ENCODE peak calls at places on chromosomes 11 and 22, in nine cellular contexts. L is SK-N-SH, N is upper lobe of left lung, B is sigmoid colon, J is K562, X is H1, C is suprapubic skin, H is transverse colon, F is HepG2. M is an unnamed sample.

GRCh38 chr22:34960005-34960404 is 106.0 kb upstream of the ISX start:
- DNase-seq in B (no peak), L (no peak), X (no peak), C (no peak), J (no peak), F (no peak), H (no peak), N (no peak), M (no peak)

GRCh38 chr22:44242946-44243724 is 62.4 kb downstream of the PARVG start:
- DNase-seq in F (no peak), H (no peak), C (peak), N (no peak), B (no peak), J (no peak), X (no peak), L (no peak), M (peak)

GRCh38 chr11:44868455-44869421 is 81.9 kb downstream of the TP53I11 start:
- DNase-seq in L (no peak), N (no peak), B (peak), C (no peak), H (no peak), X (no peak), J (no peak), F (no peak), M (no peak)

GRCh38 chr22:49934891-49935557 is 16.6 kb downstream of the CRELD2 start:
- DNase-seq in N (peak), J (peak), X (no peak), H (peak), B (peak), F (no peak), C (no peak), L (peak), M (peak)

GRCh38 chr11:108887436-108888238 is 222.8 kb downstream of the DDX10 start:
- DNase-seq in X (no peak), B (no peak), L (no peak), F (no peak), N (no peak), H (no peak), J (no peak), C (no peak), M (no peak)

GRCh38 chr11:90476442-90477007 is 253.7 kb upstream of the CHORDC1 start:
- DNase-seq in C (no peak), X (peak), L (peak), J (peak), F (peak), B (no peak), H (no peak), N (no peak), M (peak)

GRCh38 chr11:61273151-61274078 is 21.7 kb downstream of the VWCE start:
- DNase-seq in H (peak), N (peak), C (no peak), F (no peak), X (no peak), J (no peak), B (no peak), L (no peak), M (peak)

GRCh38 chr11:118232659-118233058 is 7.8 kb upstream of the JAML start:
- DNase-seq in J (no peak), N (no peak), C (no peak), F (peak), X (no peak), H (no peak), L (no peak), B (no peak), M (no peak)

GRCh38 chr11:12272821-12273617 is 104.4 kb upstream of the PARVA start:
- DNase-seq in C (peak), X (no peak), N (no peak), J (no peak), B (peak), H (no peak), L (no peak), F (peak), M (no peak)

GRCh38 chr11:120167659-120168058 is 29.7 kb upstream of the TRIM29 start:
- DNase-seq in H (no peak), J (no peak), N (no peak), C (no peak), L (no peak), X (no peak), B (peak), F (no peak), M (no peak)

GRCh38 chr11:16669799-16670415 is 68.5 kb upstream of the C11orf58 start:
- DNase-seq in L (no peak), N (no peak), B (no peak), H (no peak), X (peak), J (no peak), C (no peak), F (peak), M (no peak)

GRCh38 chr11:45146072-45147016 is at the start of gene PRDM11:
- DNase-seq in H (peak), N (no peak), B (peak), J (peak), C (peak), L (peak), X (no peak), F (no peak), M (peak)

GRCh38 chr22:39634530-39635399 is 64.2 kb downstream of the CACNA1I start:
- DNase-seq in F (peak), B (no peak), C (no peak), H (peak), L (no peak), J (peak), X (no peak), N (no peak), M (peak)

GRCh38 chr11:112856133-112856532 is 105.1 kb upstream of the NCAM1 start:
- DNase-seq in H (no peak), J (no peak), C (no peak), X (no peak), B (no peak), F (no peak), N (no peak), L (no peak), M (no peak)

GRCh38 chr11:37352485-37352884 is 754.4 kb upstream of the RAG2 start:
- DNase-seq in H (no peak), C (no peak), F (no peak), B (no peak), L (no peak), N (no peak), J (no peak), X (no peak), M (no peak)

GRCh38 chr11:61392991-61393595 is 706 bp downstream of the TMEM216 start:
- DNase-seq in X (no peak), C (no peak), F (no peak), B (no peak), J (peak), H (no peak), L (peak), N (no peak), M (no peak)

GRCh38 chr11:42296910-42297309 is 837.5 kb upstream of the LRRC4C start:
- DNase-seq in B (no peak), X (no peak), H (no peak), F (no peak), C (no peak), N (no peak), L (no peak), J (no peak), M (no peak)

GRCh38 chr11:12829131-12829530 is 154.9 kb downstream of the TEAD1 start:
- DNase-seq in N (no peak), H (no peak), F (peak), X (no peak), B (no peak), C (no peak), L (no peak), J (no peak), M (no peak)

GRCh38 chr11:121582296-121582695 is 129.5 kb upstream of the SORL1-AS1 start:
- DNase-seq in L (no peak), N (no peak), C (no peak), J (no peak), F (peak), B (no peak), X (no peak), H (no peak), M (no peak)

GRCh38 chr11:1963864-1964263 is 16.7 kb downstream of the MRPL23 start:
- DNase-seq in F (no peak), C (peak), X (no peak), B (peak), J (no peak), N (peak), H (no peak), L (no peak), M (no peak)

GRCh38 chr22:31305194-31305593 is 12.9 kb upstream of the PIK3IP1 start:
- DNase-seq in L (no peak), B (no peak), H (no peak), N (no peak), J (no peak), F (no peak), X (no peak), C (no peak), M (no peak)

GRCh38 chr11:18106688-18107087 is 806 bp upstream of the SAAL1 start:
- DNase-seq in B (no peak), J (no peak), H (no peak), L (no peak), N (no peak), X (no peak), C (no peak), F (no peak), M (no peak)

GRCh38 chr11:126355926-126356897 is 726 bp downstream of the ST3GAL4 start:
- DNase-seq in B (peak), C (peak), J (peak), N (peak), F (peak), H (no peak), X (no peak), L (peak), M (no peak)

GRCh38 chr22:42992092-42992491 is 22.9 kb downstream of the PACSIN2 start:
- DNase-seq in X (no peak), F (no peak), B (peak), N (no peak), C (no peak), H (no peak), L (no peak), J (no peak), M (no peak)

GRCh38 chr11:42239102-42239501 is 779.6 kb upstream of the LRRC4C start:
- DNase-seq in X (no peak), N (no peak), C (no peak), J (no peak), B (peak), F (no peak), L (no peak), H (no peak), M (no peak)

GRCh38 chr11:111225871-111226270 is 19.7 kb upstream of the POU2AF2 start:
- DNase-seq in N (no peak), L (no peak), F (no peak), J (no peak), C (no peak), B (no peak), X (no peak), H (no peak), M (no peak)

GRCh38 chr11:2886191-2886894 is 768 bp upstream of the CDKN1C start:
- DNase-seq in X (no peak), L (no peak), B (peak), J (peak), N (peak), F (no peak), C (no peak), H (no peak), M (no peak)

GRCh38 chr11:75603791-75604736 is 42.0 kb downstream of the SERPINH1 start:
- DNase-seq in L (no peak), F (no peak), N (no peak), B (no peak), X (no peak), H (no peak), C (no peak), J (no peak), M (no peak)

GRCh38 chr11:36281850-36282249 is 7.4 kb downstream of the COMMD9 start:
- DNase-seq in F (no peak), J (no peak), L (no peak), X (no peak), B (no peak), H (no peak), N (no peak), C (no peak), M (no peak)

GRCh38 chr22:31192513-31192912 is 19.6 kb upstream of the LIMK2 start:
- DNase-seq in B (no peak), X (no peak), J (no peak), F (no peak), N (no peak), L (no peak), C (no peak), H (no peak), M (no peak)

GRCh38 chr22:30178180-30179126 is 68.1 kb downstream of the LIF start:
- DNase-seq in J (no peak), X (no peak), F (no peak), L (no peak), H (no peak), N (no peak), B (no peak), C (no peak), M (no peak)

GRCh38 chr11:29452131-29452530 is 564.7 kb downstream of the KCNA4 start:
- DNase-seq in N (no peak), F (no peak), H (no peak), C (no peak), L (no peak), J (no peak), X (no peak), B (no peak), M (no peak)

GRCh38 chr11:29446132-29446531 is 570.7 kb downstream of the KCNA4 start:
- DNase-seq in H (no peak), C (no peak), J (no peak), X (no peak), N (peak), B (no peak), L (no peak), F (no peak), M (no peak)

GRCh38 chr11:29447821-29448220 is 569.0 kb downstream of the KCNA4 start:
- DNase-seq in L (no peak), J (no peak), C (no peak), H (no peak), N (no peak), F (no peak), X (no peak), B (no peak), M (no peak)

GRCh38 chr11:29449280-29450074 is 567.4 kb downstream of the KCNA4 start:
- DNase-seq in C (no peak), H (no peak), J (no peak), L (no peak), B (no peak), X (no peak), F (no peak), N (no peak), M (no peak)

DNA sequence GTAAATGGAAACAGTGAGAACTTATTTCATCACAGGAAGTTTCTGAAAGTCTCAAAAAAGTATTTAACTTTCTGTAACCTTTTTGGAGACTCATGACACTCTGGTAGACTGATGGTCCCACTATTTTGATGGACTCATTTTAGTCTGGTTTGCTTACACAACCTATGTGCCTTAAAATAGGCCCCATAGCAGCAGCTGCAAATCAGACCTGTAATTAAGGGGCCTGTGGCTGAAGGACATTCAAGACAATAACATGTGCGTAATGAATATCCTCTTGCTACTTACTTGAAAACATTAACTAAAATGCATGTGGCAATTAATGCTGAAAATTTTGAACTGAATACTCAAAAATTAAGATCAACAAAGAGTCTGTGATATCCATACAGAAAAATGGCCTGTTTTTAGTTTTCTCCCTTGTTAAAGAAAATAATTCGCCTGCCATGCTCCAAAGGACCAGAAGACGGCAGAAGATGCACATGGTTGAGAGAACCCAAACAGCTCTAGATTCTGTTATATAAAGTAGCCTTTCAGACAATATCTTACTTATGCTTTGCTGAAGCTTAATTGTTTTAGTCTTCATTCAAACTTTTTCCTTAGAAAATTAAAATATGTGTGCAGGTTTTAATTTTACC is 568.5 kb downstream of the KCNA4 start:
- DNase-seq in F (no peak), C (no peak), J (no peak), N (no peak), H (no peak), B (no peak), X (no peak), L (no peak), M (no peak)
- TF ChIP-seq EP300 in F (no peak), C (no peak), J (no peak), N (no peak), H (no peak), B (no peak), X (no peak), L (no peak), M (no peak)

GRCh38 chr11:8000390-8000789 is 13.3 kb downstream of the EIF3F start:
- DNase-seq in X (no peak), B (no peak), J (no peak), F (no peak), H (no peak), L (no peak), N (no peak), C (no peak), M (no peak)
- TF ChIP-seq POLR2AphosphoS5 in X (no peak), B (peak), J (no peak), F (no peak), H (no peak), L (no peak), N (no peak), C (no peak), M (no peak)

DNA sequence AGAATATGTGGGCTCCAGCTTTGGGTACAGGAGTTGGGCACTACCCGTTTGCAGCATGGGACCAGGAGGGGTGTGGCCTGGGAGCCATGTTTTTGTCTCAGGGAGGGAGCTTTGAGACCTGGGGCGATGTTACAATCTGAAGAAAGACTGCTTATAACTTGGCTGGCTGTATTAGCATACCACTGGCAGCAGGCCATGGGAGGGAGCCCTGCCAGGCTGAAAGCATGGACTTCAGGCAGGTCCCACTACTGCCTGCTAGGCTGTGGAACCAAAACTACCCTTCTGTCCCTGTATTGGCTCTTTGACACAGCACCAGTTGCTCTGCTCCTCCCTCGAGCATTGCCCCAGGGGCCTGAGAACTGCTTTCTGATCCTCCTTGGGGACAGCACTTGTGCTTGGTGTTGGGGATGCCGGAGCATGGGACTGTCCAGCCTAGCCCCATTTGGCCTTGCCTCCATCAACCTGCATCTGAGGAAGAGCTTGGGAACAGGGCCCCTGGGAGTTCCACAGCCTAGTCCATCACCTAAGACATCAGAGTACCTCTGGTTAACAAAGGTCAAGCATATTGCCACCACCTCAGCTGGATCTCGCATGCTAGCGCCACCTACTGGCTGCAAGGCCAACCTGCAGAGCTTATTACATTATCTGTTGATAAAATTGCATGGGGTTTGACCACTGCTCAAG is 217.4 kb downstream of the SBF2 start:
- DNase-seq in J (peak), L (no peak), X (peak), F (peak), B (peak), C (no peak), H (peak), N (no peak), M (peak)
- TF ChIP-seq EP300 in J (no peak), L (no peak), X (no peak), F (no peak), B (no peak), C (no peak), H (no peak), N (no peak), M (no peak)

GRCh38 chr22:20112623-20113511 is 3.0 kb upstream of the RANBP1 start:
- DNase-seq in C (no peak), X (no peak), J (no peak), B (no peak), N (peak), L (no peak), H (no peak), F (no peak), M (no peak)
- TF ChIP-seq POLR2AphosphoS5 in C (no peak), X (peak), J (no peak), B (no peak), N (no peak), L (no peak), H (no peak), F (no peak), M (no peak)